ENCODE peak calls at places on chromosomes 2 and 18, in five cellular contexts. J is trophoblast cell; B is sigmoid colon; L is CD4-positive, alpha-beta memory T cell; D is GM06990. P is an unnamed sample. For H3K36me3, the result is how much of the 10 kb centered on the place peaks cover.

GRCh38 chr2:224646242-224646846 is 61.2 kb upstream of the CUL3 start:
- DNase-seq in J (no peak), B (no peak), L (peak), D (no peak), P (no peak)

GRCh38 chr2:218032336-218033171 is 29.8 kb upstream of the TNS1 start:
- DNase-seq in J (no peak), B (no peak), L (no peak), D (no peak), P (no peak)

GRCh38 chr2:193527146-193527545 is 1332.4 kb upstream of the TMEFF2 start:
- DNase-seq in J (no peak), B (no peak), L (no peak), D (no peak), P (no peak)

GRCh38 chr2:239046822-239047221 is 198.9 kb downstream of the TWIST2 start:
- DNase-seq in J (no peak), B (peak), L (no peak), D (no peak), P (no peak)

GRCh38 chr2:31049913-31050588 is 88.2 kb downstream of the GALNT14 start:
- DNase-seq in J (no peak), B (no peak), L (no peak), D (no peak), P (no peak)

GRCh38 chr2:208142925-208143799 is 2.8 kb downstream of the CRYGB start:
- DNase-seq in J (no peak), B (no peak), L (no peak), D (no peak), P (no peak)

GRCh38 chr2:100214265-100214961 is 72.0 kb upstream of the AFF3 start:
- DNase-seq in J (no peak), B (peak), L (no peak), D (no peak), P (no peak)

GRCh38 chr2:205769494-205769848 is 87.2 kb downstream of the NRP2 start:
- DNase-seq in J (no peak), B (no peak), L (no peak), D (no peak), P (no peak)

GRCh38 chr18:56574827-56575226 is 63.6 kb downstream of the TXNL1 start:
- DNase-seq in J (no peak), B (no peak), L (no peak), D (no peak), P (no peak)

GRCh38 chr2:8169443-8169842 is 512.4 kb upstream of the ID2 start:
- DNase-seq in J (no peak), B (no peak), L (no peak), D (no peak), P (no peak)

DNA sequence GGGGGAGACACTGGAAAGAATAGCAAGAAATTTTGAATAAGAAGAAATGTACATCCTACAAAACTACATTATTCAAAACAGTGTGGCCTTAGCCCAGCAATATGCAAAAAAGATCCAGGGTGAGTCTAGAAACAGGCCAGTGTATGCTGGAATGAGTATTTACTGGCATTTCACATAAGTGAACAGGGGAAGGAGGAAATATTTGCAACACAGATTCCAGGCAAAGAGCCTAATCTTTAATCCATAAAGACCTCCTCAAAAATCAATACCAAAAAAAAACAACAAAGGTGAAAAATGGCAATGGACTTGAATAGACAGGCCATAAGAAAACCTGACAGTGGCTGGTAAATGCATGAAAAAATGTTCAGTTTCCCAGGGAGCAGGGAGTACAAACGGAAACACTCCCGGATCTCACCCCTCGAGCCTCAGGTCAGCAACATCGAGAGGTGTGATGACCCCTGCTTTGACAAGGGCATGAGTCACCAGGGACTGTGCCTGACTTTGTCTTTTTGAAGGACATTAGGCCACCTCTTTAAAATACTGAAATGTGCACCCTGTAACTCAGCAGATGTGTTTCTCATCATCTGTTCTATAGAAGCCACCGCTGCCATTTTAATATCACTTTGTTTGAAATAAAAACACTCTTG is 12.7 kb upstream of the GPC1 start:
- DNase-seq in J (no peak), B (no peak), L (no peak), D (no peak), P (no peak)
- H3K4me3 ChIP-seq in J (no peak), B (no peak), L (no peak), D (no peak), P (no peak)

GRCh38 chr2:182973441-182974352 is 64.6 kb downstream of the NCKAP1 start:
- DNase-seq in J (no peak), B (no peak), L (no peak), D (no peak), P (no peak)

GRCh38 chr2:182972548-182972942 is 65.7 kb downstream of the NCKAP1 start:
- DNase-seq in J (no peak), B (no peak), L (no peak), D (no peak), P (no peak)

GRCh38 chr2:182980652-182981051 is 57.6 kb downstream of the NCKAP1 start:
- DNase-seq in J (no peak), B (no peak), L (no peak), D (no peak), P (no peak)

GRCh38 chr2:182980115-182980514 is 58.1 kb downstream of the NCKAP1 start:
- DNase-seq in J (no peak), B (no peak), L (peak), D (peak), P (no peak)

GRCh38 chr2:182977463-182977862 is 60.8 kb downstream of the NCKAP1 start:
- DNase-seq in J (no peak), B (no peak), L (no peak), D (no peak), P (no peak)
- H3K36me3 ChIP-seq in J (under half), B (under half), L (under half), D (under half), P (under half)

GRCh38 chr2:231190531-231191197 is 7.8 kb upstream of the ARMC9 start:
- DNase-seq in J (no peak), B (peak), L (no peak), D (no peak), P (no peak)
- H3K4me3 ChIP-seq in J (no peak), B (peak), L (no peak), D (no peak), P (no peak)

GRCh38 chr2:108377411-108377810 is 343 bp upstream of the SULT1C4 start:
- DNase-seq in J (no peak), B (no peak), L (no peak), D (no peak), P (no peak)
- H3K36me3 ChIP-seq in J (under half), B (under half), L (under half), D (under half), P (under half)

GRCh38 chr2:62364786-62365185 is 141.2 kb downstream of the TMEM17 start:
- DNase-seq in J (no peak), B (no peak), L (no peak), D (no peak), P (no peak)

GRCh38 chr2:62363166-62363565 is 142.8 kb downstream of the TMEM17 start:
- DNase-seq in J (no peak), B (no peak), L (no peak), D (peak), P (no peak)

GRCh38 chr2:62361964-62362363 is 144.0 kb downstream of the TMEM17 start:
- DNase-seq in J (no peak), B (no peak), L (no peak), D (no peak), P (no peak)

GRCh38 chr2:62362561-62362960 is 143.4 kb downstream of the TMEM17 start:
- DNase-seq in J (peak), B (no peak), L (no peak), D (peak), P (no peak)
- H3K4me3 ChIP-seq in J (no peak), B (no peak), L (no peak), D (no peak), P (no peak)

GRCh38 chr18:63344918-63345317 is 22.1 kb downstream of the KDSR start:
- DNase-seq in J (no peak), B (no peak), L (no peak), D (no peak), P (no peak)

GRCh38 chr18:63350230-63350629 is 16.8 kb downstream of the KDSR start:
- DNase-seq in J (no peak), B (no peak), L (no peak), D (no peak), P (no peak)

GRCh38 chr18:63346031-63346430 is 21.0 kb downstream of the KDSR start:
- DNase-seq in J (no peak), B (peak), L (no peak), D (no peak), P (no peak)

GRCh38 chr18:63346471-63347183 is 20.4 kb downstream of the KDSR start:
- DNase-seq in J (peak), B (no peak), L (no peak), D (no peak), P (no peak)

DNA sequence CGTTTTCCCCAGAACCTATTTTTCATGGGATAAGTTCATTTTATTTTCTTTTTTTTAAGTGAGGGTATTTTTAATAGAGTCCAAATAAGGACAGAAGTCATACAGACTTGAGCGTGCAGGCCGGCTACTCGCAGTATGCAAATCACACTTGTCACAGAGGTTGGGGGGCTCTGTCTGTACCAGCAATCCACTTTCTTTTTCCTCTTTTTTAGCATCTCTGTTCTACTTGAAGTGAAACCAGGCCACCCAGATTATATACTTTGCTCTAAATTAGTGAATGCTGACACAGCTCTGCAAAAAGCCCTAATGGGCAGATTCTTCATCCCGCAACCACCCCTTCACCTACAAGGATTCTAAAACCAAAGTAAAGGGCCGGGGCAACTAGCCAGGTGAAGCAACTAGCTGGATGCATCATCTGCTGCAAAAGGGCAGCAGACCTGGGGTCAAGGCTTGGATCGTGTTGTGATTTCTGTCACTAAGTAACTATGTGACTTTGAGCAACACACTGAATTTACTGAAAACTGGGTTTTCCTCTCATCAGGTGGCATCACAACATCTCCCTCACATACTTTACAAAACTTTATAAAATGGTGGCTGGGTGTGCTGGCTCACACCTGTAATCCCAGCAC is 18.4 kb downstream of the KDSR start:
- DNase-seq in J (no peak), B (no peak), L (no peak), D (peak), P (no peak)
- H3K36me3 ChIP-seq in J (under half), B (under half), L (half or more), D (under half), P (under half)

GRCh38 chr2:108535380-108535677 is 1.1 kb downstream of the LIMS1 start:
- DNase-seq in J (peak), B (no peak), L (no peak), D (no peak), P (no peak)

GRCh38 chr2:108534577-108535379 is 508 bp downstream of the LIMS1 start:
- DNase-seq in J (no peak), B (peak), L (peak), D (peak), P (peak)

GRCh38 chr2:108536911-108537310 is 2.6 kb downstream of the LIMS1 start:
- DNase-seq in J (no peak), B (no peak), L (no peak), D (no peak), P (no peak)

GRCh38 chr2:108538000-108538625 is 3.8 kb downstream of the LIMS1 start:
- DNase-seq in J (peak), B (no peak), L (no peak), D (no peak), P (no peak)

DNA sequence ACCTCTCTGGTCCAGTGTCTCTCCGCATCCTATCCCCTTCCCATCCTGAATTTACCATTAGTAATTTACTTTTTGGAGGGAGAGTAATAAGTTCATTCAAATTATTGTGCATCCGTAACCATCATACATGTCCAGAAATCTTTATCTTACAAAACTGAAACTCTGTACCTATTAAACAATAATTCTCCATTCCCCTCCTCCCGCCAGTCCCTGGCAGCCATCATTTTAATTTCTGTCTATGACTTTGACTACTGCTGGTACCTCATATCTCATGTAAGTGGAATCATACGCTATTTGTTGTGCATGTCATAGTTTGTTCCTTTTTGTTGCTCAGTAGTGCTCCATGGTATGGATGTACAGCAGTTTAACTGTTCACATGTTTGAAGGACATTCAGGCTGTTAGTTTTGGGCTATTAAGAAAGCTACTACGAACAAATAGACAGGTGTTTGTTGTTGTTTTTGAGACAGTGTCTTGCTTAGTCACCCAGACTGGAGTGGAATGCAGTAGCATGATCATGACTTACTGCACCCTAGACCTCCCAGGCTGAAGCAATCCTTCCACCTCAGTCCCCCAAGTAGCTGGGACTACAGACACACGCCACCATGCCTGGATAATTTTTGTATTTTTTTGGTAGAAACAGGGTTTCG is 2.0 kb downstream of the LIMS1 start:
- DNase-seq in J (peak), B (no peak), L (no peak), D (no peak), P (no peak)
- H3K4me3 ChIP-seq in J (no peak), B (peak), L (no peak), D (no peak), P (no peak)